ENCODE peak calls at places on chromosome 7, in nine cellular contexts. One of them, this sample, is unnamed.

GRCh38 chr7:98156700-98157099 is 50.0 kb downstream of the LMTK2 start:
- DNase-seq in mesendoderm: no peak
- DNase-seq in neural crest cell: no peak
- DNase-seq in NCI-H2081 treated with DMSO at 0.1 percent for 48 hours: no peak
- DNase-seq in NCI-H1417 treated with DMSO at 0.1 percent for 48 hours: no peak
- DNase-seq in cardiac fibroblast: no peak
- DNase-seq in activated CD8-positive, alpha-beta memory T cell treated with anti-CD3 and anti-CD28 coated beads, Interleukin-2, amount 50 U/mL, for 48 hours: no peak
- DNase-seq in nephron progenitor cell: no peak
- DNase-seq in epithelial cell of esophagus: no peak
- DNase-seq in this sample: no peak

GRCh38 chr7:28626629-28627262 is 214.4 kb downstream of the CREB5 start:
- DNase-seq in mesendoderm: peak
- DNase-seq in neural crest cell: peak
- DNase-seq in activated CD8-positive, alpha-beta memory T cell treated with anti-CD3 and anti-CD28 coated beads, Interleukin-2, amount 50 U/mL, for 48 hours: no peak
- DNase-seq in NCI-H2081 treated with DMSO at 0.1 percent for 48 hours: peak
- DNase-seq in nephron progenitor cell: peak
- DNase-seq in NCI-H1417 treated with DMSO at 0.1 percent for 48 hours: no peak
- DNase-seq in cardiac fibroblast: peak
- DNase-seq in epithelial cell of esophagus: peak
- DNase-seq in this sample: peak

GRCh38 chr7:36391436-36392198 is 2.0 kb downstream of the ANLN start:
- DNase-seq in cardiac fibroblast: no peak
- DNase-seq in NCI-H2081 treated with DMSO at 0.1 percent for 48 hours: peak
- DNase-seq in neural crest cell: no peak
- DNase-seq in activated CD8-positive, alpha-beta memory T cell treated with anti-CD3 and anti-CD28 coated beads, Interleukin-2, amount 50 U/mL, for 48 hours: no peak
- DNase-seq in nephron progenitor cell: no peak
- DNase-seq in epithelial cell of esophagus: peak
- DNase-seq in mesendoderm: no peak
- DNase-seq in NCI-H1417 treated with DMSO at 0.1 percent for 48 hours: no peak
- DNase-seq in this sample: peak

GRCh38 chr7:16494955-16495719 is 29.6 kb upstream of the SOSTDC1 start:
- DNase-seq in NCI-H1417 treated with DMSO at 0.1 percent for 48 hours: no peak
- DNase-seq in cardiac fibroblast: no peak
- DNase-seq in NCI-H2081 treated with DMSO at 0.1 percent for 48 hours: no peak
- DNase-seq in activated CD8-positive, alpha-beta memory T cell treated with anti-CD3 and anti-CD28 coated beads, Interleukin-2, amount 50 U/mL, for 48 hours: no peak
- DNase-seq in nephron progenitor cell: no peak
- DNase-seq in epithelial cell of esophagus: peak
- DNase-seq in mesendoderm: no peak
- DNase-seq in neural crest cell: no peak
- DNase-seq in this sample: peak

GRCh38 chr7:50657341-50657873 is 92.2 kb upstream of the DDC start:
- DNase-seq in nephron progenitor cell: no peak
- DNase-seq in activated CD8-positive, alpha-beta memory T cell treated with anti-CD3 and anti-CD28 coated beads, Interleukin-2, amount 50 U/mL, for 48 hours: no peak
- DNase-seq in epithelial cell of esophagus: no peak
- DNase-seq in cardiac fibroblast: peak
- DNase-seq in NCI-H2081 treated with DMSO at 0.1 percent for 48 hours: no peak
- DNase-seq in mesendoderm: no peak
- DNase-seq in neural crest cell: no peak
- DNase-seq in NCI-H1417 treated with DMSO at 0.1 percent for 48 hours: no peak
- DNase-seq in this sample: no peak

GRCh38 chr7:29882481-29882880 is 76.2 kb downstream of the WIPF3 start:
- DNase-seq in mesendoderm: no peak
- DNase-seq in epithelial cell of esophagus: no peak
- DNase-seq in neural crest cell: no peak
- DNase-seq in nephron progenitor cell: no peak
- DNase-seq in NCI-H2081 treated with DMSO at 0.1 percent for 48 hours: no peak
- DNase-seq in cardiac fibroblast: no peak
- DNase-seq in activated CD8-positive, alpha-beta memory T cell treated with anti-CD3 and anti-CD28 coated beads, Interleukin-2, amount 50 U/mL, for 48 hours: no peak
- DNase-seq in NCI-H1417 treated with DMSO at 0.1 percent for 48 hours: no peak
- DNase-seq in this sample: no peak

GRCh38 chr7:22343071-22343470 is 13.9 kb downstream of the RAPGEF5 start:
- DNase-seq in epithelial cell of esophagus: no peak
- DNase-seq in nephron progenitor cell: no peak
- DNase-seq in cardiac fibroblast: no peak
- DNase-seq in neural crest cell: no peak
- DNase-seq in mesendoderm: no peak
- DNase-seq in NCI-H1417 treated with DMSO at 0.1 percent for 48 hours: no peak
- DNase-seq in activated CD8-positive, alpha-beta memory T cell treated with anti-CD3 and anti-CD28 coated beads, Interleukin-2, amount 50 U/mL, for 48 hours: no peak
- DNase-seq in NCI-H2081 treated with DMSO at 0.1 percent for 48 hours: no peak
- DNase-seq in this sample: no peak

GRCh38 chr7:121120921-121121320 is 132.4 kb downstream of the CPED1 start:
- DNase-seq in nephron progenitor cell: no peak
- DNase-seq in NCI-H2081 treated with DMSO at 0.1 percent for 48 hours: no peak
- DNase-seq in neural crest cell: no peak
- DNase-seq in activated CD8-positive, alpha-beta memory T cell treated with anti-CD3 and anti-CD28 coated beads, Interleukin-2, amount 50 U/mL, for 48 hours: no peak
- DNase-seq in cardiac fibroblast: no peak
- DNase-seq in NCI-H1417 treated with DMSO at 0.1 percent for 48 hours: no peak
- DNase-seq in mesendoderm: no peak
- DNase-seq in epithelial cell of esophagus: no peak
- DNase-seq in this sample: no peak

GRCh38 chr7:100675581-100676350 is 2.2 kb downstream of the GNB2 start:
- DNase-seq in activated CD8-positive, alpha-beta memory T cell treated with anti-CD3 and anti-CD28 coated beads, Interleukin-2, amount 50 U/mL, for 48 hours: peak
- DNase-seq in epithelial cell of esophagus: peak
- DNase-seq in NCI-H1417 treated with DMSO at 0.1 percent for 48 hours: peak
- DNase-seq in mesendoderm: peak
- DNase-seq in cardiac fibroblast: peak
- DNase-seq in NCI-H2081 treated with DMSO at 0.1 percent for 48 hours: no peak
- DNase-seq in nephron progenitor cell: peak
- DNase-seq in neural crest cell: peak
- DNase-seq in this sample: peak

GRCh38 chr7:43318188-43318587 is 205.7 kb downstream of the HECW1 start:
- DNase-seq in nephron progenitor cell: no peak
- DNase-seq in NCI-H2081 treated with DMSO at 0.1 percent for 48 hours: no peak
- DNase-seq in mesendoderm: no peak
- DNase-seq in cardiac fibroblast: no peak
- DNase-seq in activated CD8-positive, alpha-beta memory T cell treated with anti-CD3 and anti-CD28 coated beads, Interleukin-2, amount 50 U/mL, for 48 hours: no peak
- DNase-seq in neural crest cell: no peak
- DNase-seq in epithelial cell of esophagus: no peak
- DNase-seq in NCI-H1417 treated with DMSO at 0.1 percent for 48 hours: no peak
- DNase-seq in this sample: no peak

GRCh38 chr7:55078465-55079372 is 59.9 kb downstream of the EGFR start:
- DNase-seq in mesendoderm: peak
- DNase-seq in nephron progenitor cell: peak
- DNase-seq in epithelial cell of esophagus: no peak
- DNase-seq in NCI-H2081 treated with DMSO at 0.1 percent for 48 hours: no peak
- DNase-seq in neural crest cell: no peak
- DNase-seq in cardiac fibroblast: no peak
- DNase-seq in NCI-H1417 treated with DMSO at 0.1 percent for 48 hours: no peak
- DNase-seq in activated CD8-positive, alpha-beta memory T cell treated with anti-CD3 and anti-CD28 coated beads, Interleukin-2, amount 50 U/mL, for 48 hours: no peak
- DNase-seq in this sample: no peak

GRCh38 chr7:27205325-27206280 is 5.7 kb upstream of the HOXA13 start:
- DNase-seq in NCI-H1417 treated with DMSO at 0.1 percent for 48 hours: no peak
- DNase-seq in neural crest cell: no peak
- DNase-seq in epithelial cell of esophagus: no peak
- DNase-seq in NCI-H2081 treated with DMSO at 0.1 percent for 48 hours: no peak
- DNase-seq in nephron progenitor cell: no peak
- DNase-seq in mesendoderm: no peak
- DNase-seq in activated CD8-positive, alpha-beta memory T cell treated with anti-CD3 and anti-CD28 coated beads, Interleukin-2, amount 50 U/mL, for 48 hours: peak
- DNase-seq in cardiac fibroblast: no peak
- DNase-seq in this sample: no peak

GRCh38 chr7:102260856-102261255 is 25.8 kb upstream of the SH2B2 start:
- DNase-seq in activated CD8-positive, alpha-beta memory T cell treated with anti-CD3 and anti-CD28 coated beads, Interleukin-2, amount 50 U/mL, for 48 hours: no peak
- DNase-seq in NCI-H2081 treated with DMSO at 0.1 percent for 48 hours: no peak
- DNase-seq in nephron progenitor cell: peak
- DNase-seq in neural crest cell: peak
- DNase-seq in epithelial cell of esophagus: no peak
- DNase-seq in NCI-H1417 treated with DMSO at 0.1 percent for 48 hours: no peak
- DNase-seq in cardiac fibroblast: peak
- DNase-seq in mesendoderm: peak
- DNase-seq in this sample: peak

GRCh38 chr7:92020636-92021035 is 80.0 kb downstream of the AKAP9 start:
- DNase-seq in epithelial cell of esophagus: peak
- DNase-seq in neural crest cell: no peak
- DNase-seq in NCI-H2081 treated with DMSO at 0.1 percent for 48 hours: no peak
- DNase-seq in nephron progenitor cell: no peak
- DNase-seq in activated CD8-positive, alpha-beta memory T cell treated with anti-CD3 and anti-CD28 coated beads, Interleukin-2, amount 50 U/mL, for 48 hours: no peak
- DNase-seq in mesendoderm: no peak
- DNase-seq in cardiac fibroblast: peak
- DNase-seq in NCI-H1417 treated with DMSO at 0.1 percent for 48 hours: no peak
- DNase-seq in this sample: no peak